ENCODE peak calls at places on chromosomes 12 and 14, in four cellular contexts. L is prostate gland, F is IMR-90, P is tibial nerve. B is an unnamed sample. For H3K4me1, the result is how much of the 10 kb centered on the place peaks cover.

GRCh38 chr12:6996040-6996441 is 22.2 kb downstream of the LPCAT3 start:
- DNase-seq in F (peak), P (no peak), L (no peak), B (no peak)

GRCh38 chr14:104665092-104665662 is 24.2 kb upstream of the INF2 start:
- DNase-seq in F (peak), P (no peak), L (no peak), B (no peak)

GRCh38 chr14:39175445-39176262 is 600 bp downstream of the PNN start:
- DNase-seq in F (peak), L (no peak), P (no peak), B (peak)

GRCh38 chr12:47408171-47408871 is 297.5 kb downstream of the RPAP3 start:
- DNase-seq in F (no peak), L (no peak), P (no peak), B (no peak)

GRCh38 chr12:11621797-11622423 is 27.6 kb upstream of the ETV6 start:
- DNase-seq in P (no peak), F (no peak), L (no peak), B (peak)

GRCh38 chr12:138898-139534 is 72.4 kb downstream of the IQSEC3 start:
- DNase-seq in P (no peak), F (peak), L (no peak), B (peak)

GRCh38 chr12:47844264-47845020 is 24.7 kb upstream of the HDAC7 start:
- DNase-seq in F (no peak), L (no peak), P (peak), B (peak)

GRCh38 chr14:94696518-94696917 is 73.4 kb downstream of the GSC start:
- DNase-seq in P (no peak), F (no peak), L (no peak), B (no peak)

DNA sequence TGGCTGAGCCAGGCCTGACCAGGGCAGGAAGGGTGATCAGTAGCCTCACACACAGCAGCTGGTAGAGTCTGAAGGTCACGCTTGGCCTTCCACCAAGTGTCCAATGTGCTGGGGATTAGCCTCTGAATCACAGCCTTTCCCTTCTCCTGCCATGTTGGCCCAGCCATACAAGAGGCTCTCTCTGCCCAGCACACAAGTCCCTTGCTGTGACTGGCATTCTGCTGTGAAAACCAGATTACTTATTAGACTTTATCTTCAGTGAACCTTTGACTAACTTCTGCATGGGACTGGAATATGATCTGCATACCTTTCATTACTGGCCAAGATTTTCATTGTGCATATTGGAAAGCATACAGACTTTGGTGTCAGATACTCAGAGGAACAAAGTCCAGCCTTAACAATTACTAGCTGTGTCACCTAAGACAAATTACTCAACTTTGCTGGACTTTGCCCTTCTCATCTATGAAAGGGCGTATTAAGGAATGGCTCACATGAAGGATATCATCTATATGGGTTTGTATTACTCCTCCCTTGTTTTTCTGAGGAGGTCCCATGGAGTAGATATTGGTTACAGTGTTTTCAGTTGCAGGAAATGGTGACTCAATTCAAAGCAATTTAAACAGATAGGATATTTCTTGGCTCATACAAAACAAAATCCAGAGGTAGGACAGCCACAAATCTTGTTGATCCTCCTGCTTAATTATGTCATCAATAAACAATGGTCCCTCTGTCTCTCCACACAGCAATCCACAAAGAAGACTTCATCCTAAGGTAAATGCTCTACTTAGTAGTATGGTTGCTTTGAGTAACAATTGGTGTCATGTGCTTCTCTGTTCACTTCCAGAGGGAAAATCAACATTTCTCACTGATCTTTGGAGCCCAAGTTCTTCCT is 99.6 kb downstream of the DYRK2 start:
- DNase-seq in F (peak), P (no peak), L (no peak), B (no peak)
- TF ChIP-seq POLR2A in F (no peak), P (no peak), L (no peak), B (no peak)

GRCh38 chr12:57236224-57236924 is 6.9 kb downstream of the SHMT2 start:
- DNase-seq in F (no peak), P (no peak), L (no peak), B (no peak)
- H3K4me1 ChIP-seq in F (under half), P (under half), L (under half), B (under half)

DNA sequence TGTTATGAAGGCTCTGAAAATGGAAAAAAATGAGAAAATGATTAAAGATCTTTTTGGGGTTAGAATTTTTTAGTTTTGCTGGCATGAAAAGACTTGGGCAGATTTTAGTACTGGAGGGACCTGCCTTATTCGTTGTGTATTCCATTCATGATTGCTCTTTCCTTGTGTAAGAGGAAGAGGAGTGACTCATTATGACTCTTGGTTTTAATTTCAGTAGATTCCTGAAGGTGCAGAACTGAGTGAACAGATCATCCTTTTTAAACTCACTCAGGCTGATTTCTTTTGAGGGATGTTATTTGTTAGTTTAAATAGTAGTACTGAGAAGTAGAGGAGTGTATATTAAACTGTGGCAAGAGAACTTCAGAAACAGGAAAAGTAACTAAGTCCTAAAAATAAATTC is 41.6 kb downstream of the AKAP6 start:
- DNase-seq in L (no peak), P (no peak), F (peak), B (no peak)
- TF ChIP-seq POLR2A in L (no peak), P (no peak), F (no peak), B (no peak)

GRCh38 chr12:120015313-120015712 is 26.3 kb downstream of the BICDL1 start:
- DNase-seq in L (no peak), F (no peak), P (no peak), B (no peak)
- H3K4me1 ChIP-seq in L (under half), F (under half), P (under half), B (under half)

DNA sequence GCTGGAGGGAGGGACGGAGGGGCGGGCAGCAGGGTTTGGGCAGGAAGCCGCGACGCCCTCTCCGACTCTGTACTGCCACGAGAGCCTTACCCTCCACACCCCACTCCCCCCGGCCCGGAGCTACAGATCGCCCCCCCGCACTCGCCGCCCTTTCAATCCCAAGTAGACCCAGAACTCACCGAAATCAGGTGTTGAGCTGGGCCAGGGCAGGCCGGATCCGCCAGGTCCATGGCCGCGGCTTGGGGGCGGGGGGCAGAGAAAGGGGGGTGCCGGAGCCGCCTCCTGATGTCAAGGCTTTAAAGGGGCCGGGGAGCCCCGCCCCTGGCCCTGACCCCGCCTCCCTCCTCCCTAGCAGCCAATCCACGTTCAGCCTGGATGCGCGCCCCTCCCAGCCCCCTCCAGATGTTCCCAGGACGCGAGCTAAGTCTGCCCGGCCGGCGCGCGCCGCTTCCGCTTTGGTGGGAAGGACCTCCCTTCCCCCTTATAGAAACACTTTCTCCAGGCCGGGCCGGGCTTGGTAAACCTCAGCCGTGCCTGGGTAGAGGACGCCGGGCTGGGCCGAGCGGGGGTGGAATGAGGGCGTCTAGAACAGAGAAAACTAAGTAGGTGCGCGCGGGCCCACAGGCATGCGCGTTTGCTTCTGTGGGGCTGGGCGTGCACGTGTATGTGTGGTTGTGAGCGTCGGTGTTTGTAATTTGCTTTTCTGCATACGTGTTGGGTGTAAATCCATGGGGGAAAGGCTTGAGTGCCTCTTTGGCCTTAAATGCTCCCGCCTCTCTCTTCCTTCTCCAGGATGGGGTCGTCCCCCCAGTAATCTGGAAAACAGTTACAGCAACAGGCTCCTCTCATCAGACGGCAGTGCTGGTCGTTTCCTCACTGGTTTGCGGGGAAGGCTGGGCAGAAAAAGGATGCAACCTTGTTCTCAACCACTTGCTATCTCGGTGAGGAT is at the start of gene NCKAP5L:
- DNase-seq in L (peak), F (peak), P (peak), B (peak)
- TF ChIP-seq POLR2A in L (peak), F (peak), P (peak), B (no peak)

DNA sequence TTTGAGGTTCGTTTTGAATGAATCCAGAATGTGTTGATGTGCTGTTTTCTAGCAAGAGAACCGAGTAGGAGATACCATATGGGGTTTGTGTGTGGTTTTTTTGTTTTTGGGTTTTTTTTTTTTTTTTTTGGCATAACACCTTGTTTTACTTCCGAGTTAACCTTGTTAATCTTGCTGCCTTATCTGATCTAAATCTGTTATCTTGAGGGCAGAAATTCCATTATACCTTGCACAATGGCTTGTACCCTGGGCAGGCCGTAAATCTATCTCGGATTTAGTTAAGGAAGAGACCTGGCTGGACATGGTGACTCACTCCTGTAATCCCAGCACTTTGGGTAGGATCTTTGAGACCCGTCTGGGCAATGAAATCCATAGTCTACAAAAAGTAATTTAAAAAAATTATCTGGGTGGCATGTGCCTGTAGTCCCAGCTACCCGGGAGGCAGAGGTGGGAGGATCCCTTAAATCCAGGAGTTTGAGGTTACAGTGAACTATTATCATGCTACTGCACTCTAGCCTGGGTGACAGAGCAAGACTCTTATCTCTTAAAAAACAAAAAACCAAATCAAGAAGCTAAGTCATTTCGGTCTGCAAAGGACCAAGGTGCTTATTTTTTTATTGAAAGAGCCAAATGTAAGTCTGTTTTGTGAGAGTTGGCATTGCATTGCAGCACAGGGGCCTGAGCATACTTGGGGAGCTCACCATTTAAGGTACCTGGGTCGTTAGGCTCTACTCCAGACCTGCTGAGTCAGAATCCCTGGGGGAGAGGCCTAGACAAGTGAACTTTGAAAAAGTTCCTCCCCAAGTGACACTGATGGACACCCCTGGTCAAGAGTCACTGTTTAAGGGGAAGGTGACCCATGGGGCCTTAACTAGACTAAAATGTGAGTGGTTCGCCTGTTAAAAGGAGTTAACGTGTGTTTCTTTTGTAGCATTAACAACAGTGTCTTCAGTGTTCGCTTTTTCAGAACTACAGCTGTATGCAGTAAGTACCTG is 6.7 kb downstream of the DLST start:
- DNase-seq in L (no peak), P (no peak), F (no peak), B (no peak)
- H3K4me1 ChIP-seq in L (under half), P (under half), F (under half), B (under half)

DNA sequence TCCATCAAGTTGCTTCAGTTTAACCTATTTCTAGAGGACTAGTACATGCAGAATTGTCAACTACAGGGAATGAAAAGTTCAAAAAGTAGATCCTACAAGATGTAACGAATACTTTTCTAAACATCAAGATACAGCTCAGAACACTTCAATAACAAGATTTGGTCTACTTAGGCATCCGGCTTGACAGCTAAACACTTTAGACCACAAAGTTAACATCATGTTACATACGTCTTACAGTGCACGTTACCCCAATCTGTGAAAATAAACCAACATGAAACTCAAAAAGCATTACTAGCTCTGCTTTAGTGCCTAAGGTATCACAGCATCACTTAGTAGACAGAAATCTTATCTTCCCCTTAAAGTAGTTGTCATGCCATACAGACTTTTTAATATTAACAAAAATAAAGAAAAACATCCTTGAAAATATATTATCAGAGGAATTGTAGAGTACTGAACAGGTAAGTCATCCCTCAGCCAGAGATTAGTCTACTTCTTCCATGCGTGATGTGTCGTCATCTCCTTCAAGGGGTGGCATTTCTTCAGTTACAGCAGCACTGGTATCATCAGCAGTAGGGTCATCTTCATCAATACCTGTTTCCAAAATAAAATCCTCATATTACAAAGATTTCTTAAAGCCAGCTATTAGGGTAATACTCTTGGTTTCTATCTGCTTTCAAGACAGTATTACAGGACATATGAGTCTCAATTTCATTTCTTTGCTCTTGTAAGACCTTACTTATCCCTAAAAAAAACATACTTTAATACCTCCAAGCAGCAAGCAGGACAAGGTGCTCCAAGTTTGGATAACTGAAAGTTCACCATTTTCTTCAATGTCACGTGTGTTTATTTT is 5.4 kb downstream of the HSP90AA1 start:
- DNase-seq in L (no peak), P (no peak), F (no peak), B (no peak)
- TF ChIP-seq POLR2A in L (no peak), P (no peak), F (no peak), B (no peak)

GRCh38 chr12:27560126-27560525 is 36.1 kb downstream of the PPFIBP1 start:
- DNase-seq in F (no peak), P (no peak), L (no peak), B (no peak)
- H3K4me1 ChIP-seq in F (under half), P (under half), L (under half), B (under half)

DNA sequence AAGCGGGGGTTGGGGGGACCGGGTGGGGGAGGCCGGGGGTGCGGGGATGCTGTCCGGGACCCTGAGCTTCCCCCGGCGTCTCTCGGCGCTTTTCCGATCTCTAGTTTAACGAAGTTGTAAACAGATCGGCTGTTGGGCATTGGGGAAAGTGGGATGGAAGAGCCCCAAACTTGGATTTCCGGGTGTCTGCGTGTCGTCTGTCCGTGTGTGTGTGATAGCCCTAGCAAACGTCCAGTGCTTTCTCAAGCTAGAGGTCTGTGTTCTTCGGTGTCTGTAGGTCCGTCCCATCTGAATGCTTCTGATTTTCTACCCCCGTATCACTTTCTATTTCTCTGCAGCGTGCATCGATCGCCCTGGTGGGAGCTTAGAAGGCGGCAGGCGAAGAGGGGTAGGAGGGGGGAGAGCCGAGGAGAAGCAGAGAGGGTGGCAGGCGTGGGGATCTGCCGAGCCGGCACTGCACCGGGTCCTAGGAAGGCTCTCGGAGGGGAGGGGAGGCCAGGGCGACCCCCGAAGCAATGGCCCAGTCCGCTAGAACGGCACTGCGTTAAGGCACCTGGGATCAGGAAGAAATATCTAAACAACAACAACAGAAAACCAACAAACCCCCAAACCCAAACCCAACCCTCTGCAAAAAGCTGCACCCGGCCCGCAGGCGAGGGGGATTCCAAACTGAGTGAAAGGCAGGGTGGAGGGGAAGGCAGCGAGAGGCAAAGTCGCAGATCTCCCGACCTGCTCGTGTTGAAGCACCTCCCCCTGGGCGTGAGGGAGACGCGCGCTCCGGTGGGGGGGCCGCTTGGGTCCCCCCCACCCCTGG is 1.0 kb downstream of the KCNA1 start:
- DNase-seq in F (no peak), P (no peak), L (no peak), B (no peak)
- TF ChIP-seq POLR2A in F (no peak), P (no peak), L (no peak), B (no peak)

GRCh38 chr12:59142175-59142574 is 221.9 kb upstream of the LRIG3 start:
- DNase-seq in L (no peak), F (no peak), P (no peak), B (no peak)
- H3K4me1 ChIP-seq in L (under half), F (under half), P (under half), B (under half)

B was measured in testis.